ENCODE peak calls at places on chromosomes 12 and 14, in five cellular contexts. I is astrocyte of the cerebellum, Q is body of pancreas, H is OCI-LY7, E is esophagus squamous epithelium. J is an unnamed sample.

GRCh38 chr12:66269757-66270383 is 32.4 kb upstream of the HELB start:
- DNase-seq in I (peak), Q (peak), H (peak), E (no peak), J (peak)

GRCh38 chr12:39103552-39104165 is 198.3 kb upstream of the CPNE8 start:
- DNase-seq in I (peak), Q (no peak), H (peak), E (no peak), J (peak)

GRCh38 chr12:103422328-103422727 is 73.4 kb downstream of the C12orf42 start:
- DNase-seq in I (no peak), Q (no peak), H (no peak), E (no peak), J (no peak)

GRCh38 chr14:68894802-68895201 is 84.3 kb downstream of the ACTN1 start:
- DNase-seq in I (no peak), Q (no peak), H (no peak), E (no peak), J (no peak)

GRCh38 chr14:99176156-99176945 is 95.6 kb downstream of the BCL11B start:
- DNase-seq in I (no peak), Q (no peak), H (no peak), E (no peak), J (no peak)

GRCh38 chr14:93343266-93343665 is 3.7 kb upstream of the COX8C start:
- DNase-seq in I (no peak), Q (no peak), H (no peak), E (no peak), J (no peak)

GRCh38 chr14:65776193-65776592 is 363.7 kb downstream of the FUT8 start:
- DNase-seq in I (no peak), Q (no peak), H (no peak), E (no peak), J (no peak)

GRCh38 chr12:77049767-77050353 is 15.5 kb downstream of the E2F7 start:
- DNase-seq in I (peak), Q (no peak), H (peak), E (no peak), J (peak)

GRCh38 chr12:33514893-33515292 is 75.3 kb upstream of the SYT10 start:
- DNase-seq in I (no peak), Q (no peak), H (no peak), E (no peak), J (peak)

GRCh38 chr14:70020350-70021170 is 141.3 kb downstream of the SMOC1 start:
- DNase-seq in I (no peak), Q (no peak), H (no peak), E (no peak), J (no peak)

GRCh38 chr14:104358528-104359300 is 220.3 kb downstream of the KIF26A start:
- DNase-seq in I (no peak), Q (no peak), H (no peak), E (no peak), J (no peak)

GRCh38 chr14:69320581-69321365 is 60.8 kb downstream of the GALNT16 start:
- DNase-seq in I (no peak), Q (no peak), H (no peak), E (no peak), J (no peak)

GRCh38 chr12:6145584-6145983 is 21.1 kb upstream of the VWF start:
- DNase-seq in I (no peak), Q (no peak), H (peak), E (no peak), J (no peak)

GRCh38 chr14:32468955-32469354 is 139.9 kb downstream of the AKAP6 start:
- DNase-seq in I (peak), Q (no peak), H (no peak), E (no peak), J (peak)

GRCh38 chr14:61965030-61965745 is 203.0 kb downstream of the SNAPC1 start:
- DNase-seq in I (peak), Q (no peak), H (no peak), E (no peak), J (no peak)

GRCh38 chr14:41521891-41522290 is 84.8 kb upstream of the LRFN5 start:
- DNase-seq in I (no peak), Q (no peak), H (no peak), E (no peak), J (no peak)

GRCh38 chr12:24222968-24223367 is 273.5 kb upstream of the SOX5 start:
- DNase-seq in I (peak), Q (no peak), H (no peak), E (no peak), J (no peak)

GRCh38 chr12:101697930-101698781 is 716 bp downstream of the CHPT1 start:
- DNase-seq in I (no peak), Q (peak), H (peak), E (no peak), J (peak)

GRCh38 chr12:114508529-114509129 is 102.7 kb upstream of the TBX5 start:
- DNase-seq in I (peak), Q (peak), H (peak), E (no peak), J (peak)

GRCh38 chr12:121799842-121800693 is 3.7 kb upstream of the SETD1B start:
- DNase-seq in I (no peak), Q (peak), H (peak), E (peak), J (peak)

GRCh38 chr12:55470088-55470830 is at the start of gene OR6C70:
- DNase-seq in I (no peak), Q (no peak), H (no peak), E (no peak), J (peak)

GRCh38 chr14:59464651-59465569 is at the start of gene GPR135:
- DNase-seq in I (no peak), Q (peak), H (peak), E (no peak), J (no peak)

GRCh38 chr12:55706840-55707671 is 648 bp downstream of the ITGA7 start:
- DNase-seq in I (no peak), Q (no peak), H (no peak), E (no peak), J (peak)

GRCh38 chr14:54447231-54447692 is 6.1 kb upstream of the CNIH1 start:
- DNase-seq in I (no peak), Q (no peak), H (no peak), E (no peak), J (no peak)

GRCh38 chr12:75790219-75790618 is 241.4 kb downstream of the PHLDA1 start:
- DNase-seq in I (no peak), Q (no peak), H (no peak), E (no peak), J (no peak)

GRCh38 chr12:120599672-120600537 is 18.7 kb upstream of the POP5 start:
- DNase-seq in I (no peak), Q (no peak), H (no peak), E (no peak), J (no peak)

GRCh38 chr14:62428429-62429203 is 616.6 kb downstream of the KCNH5 start:
- DNase-seq in I (peak), Q (no peak), H (no peak), E (no peak), J (no peak)

GRCh38 chr14:60532442-60532841 is 23.5 kb downstream of the SIX6 start:
- DNase-seq in I (no peak), Q (no peak), H (no peak), E (no peak), J (no peak)

GRCh38 chr12:12070674-12071661 is at the start of gene BCL2L14:
- DNase-seq in I (no peak), Q (peak), H (no peak), E (no peak), J (no peak)
- H3K4me3 ChIP-seq in I (no peak), Q (no peak), H (no peak), E (no peak), J (no peak)

DNA sequence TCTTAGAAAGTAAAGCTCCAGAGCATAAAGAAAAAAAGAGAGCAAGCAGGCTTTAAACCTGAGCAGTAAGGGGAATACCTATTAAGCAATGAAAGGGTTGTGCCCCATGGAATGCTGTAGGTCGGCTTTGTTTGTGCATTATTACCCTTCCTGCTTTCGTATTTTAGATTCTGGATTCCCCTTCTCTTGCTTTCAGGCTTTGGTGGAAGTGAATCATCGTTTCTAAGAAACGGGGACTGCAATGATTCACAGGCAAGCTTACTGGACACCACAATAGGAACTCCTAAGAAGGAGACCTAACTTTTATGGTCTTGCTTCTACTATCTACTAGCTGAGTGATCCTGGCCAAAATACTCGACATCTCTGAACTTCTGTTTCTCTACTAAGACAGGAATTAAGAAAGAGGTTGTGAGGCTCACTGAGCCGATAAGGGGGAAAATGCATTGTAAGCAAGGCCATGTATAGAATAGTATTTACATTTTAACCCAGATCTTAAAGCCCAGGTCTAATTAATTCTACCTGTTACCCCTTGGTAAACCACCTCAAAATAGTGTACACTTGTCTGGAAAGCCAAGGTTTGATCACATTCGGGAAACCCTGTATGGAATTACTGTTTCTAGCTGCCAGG is 1.2 kb upstream of the BMAL2 start:
- DNase-seq in I (peak), Q (no peak), H (no peak), E (no peak), J (peak)
- H3K4me3 ChIP-seq in I (no peak), Q (no peak), H (no peak), E (no peak), J (no peak)

DNA sequence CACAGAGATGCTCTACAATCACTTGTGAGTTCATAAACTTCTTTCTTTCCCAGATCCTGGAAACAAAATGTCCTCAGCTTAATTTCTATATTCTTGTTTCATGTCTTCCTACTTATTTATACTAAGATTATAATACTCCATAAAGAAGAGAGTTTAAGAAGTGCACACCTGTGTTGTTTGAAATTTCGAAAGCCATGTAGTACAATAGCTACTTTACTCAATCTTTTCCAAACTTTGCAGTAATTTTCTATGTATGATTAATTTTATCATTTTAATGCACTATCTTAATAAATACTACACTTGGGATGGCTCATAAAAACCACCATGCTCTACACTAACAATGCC is 300 bp upstream of the TTC5 start:
- DNase-seq in I (no peak), Q (no peak), H (no peak), E (no peak), J (no peak)
- H3K4me3 ChIP-seq in I (peak), Q (no peak), H (peak), E (peak), J (peak)

GRCh38 chr14:20998674-20999366 is at the start of gene SLC39A2:
- DNase-seq in I (peak), Q (no peak), H (no peak), E (no peak), J (no peak)
- H3K4me3 ChIP-seq in I (no peak), Q (no peak), H (no peak), E (no peak), J (no peak)

DNA sequence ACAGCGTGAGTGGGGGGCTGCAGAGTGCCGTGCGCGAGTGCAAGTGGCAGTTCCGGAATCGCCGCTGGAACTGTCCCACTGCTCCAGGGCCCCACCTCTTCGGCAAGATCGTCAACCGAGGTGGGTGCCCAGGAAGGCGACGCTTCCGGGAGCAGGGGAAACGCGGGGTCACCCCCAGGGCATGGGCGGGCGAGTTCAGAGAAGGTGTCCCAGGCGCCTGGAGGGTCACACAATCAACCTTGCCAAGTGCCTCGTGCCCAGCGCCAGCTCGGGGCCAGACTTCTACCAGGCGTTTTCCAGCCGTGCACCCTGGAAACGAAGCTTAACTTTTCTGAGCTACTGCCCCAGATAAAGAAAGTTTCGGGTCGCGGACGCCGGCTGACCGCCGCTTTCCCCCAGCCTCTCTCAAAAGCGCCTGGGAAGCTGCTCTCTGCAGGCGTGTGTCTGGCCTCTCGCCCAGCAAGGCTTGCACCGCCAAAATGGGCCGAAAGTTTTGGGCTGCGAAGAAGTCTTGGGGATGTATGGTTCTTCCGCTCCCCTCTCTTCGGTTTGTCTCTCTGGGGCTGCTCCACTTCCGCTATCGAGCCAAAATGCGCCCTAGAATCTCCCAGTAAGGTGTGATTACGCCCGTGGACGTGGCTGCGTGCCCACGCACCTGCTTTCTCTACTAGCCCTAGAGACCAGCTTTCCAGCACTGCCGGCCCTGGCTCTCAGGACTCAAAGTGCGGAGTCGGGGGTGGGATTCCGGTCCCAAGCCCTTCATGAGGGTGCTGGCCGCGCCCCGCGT is 1.7 kb downstream of the WNT1 start:
- DNase-seq in I (no peak), Q (no peak), H (no peak), E (no peak), J (no peak)
- H3K4me3 ChIP-seq in I (no peak), Q (no peak), H (no peak), E (peak), J (no peak)

GRCh38 chr14:76920572-76921175 is 94.5 kb downstream of the LRRC74A start:
- DNase-seq in I (no peak), Q (no peak), H (no peak), E (no peak), J (peak)
- H3K4me3 ChIP-seq in I (no peak), Q (no peak), H (no peak), E (no peak), J (peak)

J was measured in SJCRH30.